ENCODE peak calls at places on chromosomes 4 and X, in nine cellular contexts. Z, J, C, F, K, D, U, R and M are unnamed samples.

GRCh38 chrX:14356401-14356800 is 172.9 kb upstream of the GLRA2 start:
- DNase-seq in Z (no peak), J (no peak), C (no peak), F (no peak), K (no peak), D (no peak), U (no peak), R (no peak), M (no peak)

GRCh38 chr4:41569957-41570356 is 32.0 kb downstream of the LIMCH1 start:
- DNase-seq in Z (no peak), J (no peak), C (no peak), F (peak; percentile 14), K (no peak), D (no peak), U (no peak), R (no peak), M (no peak)

GRCh38 chr4:160026720-160027119 is 923.8 kb downstream of the RAPGEF2 start:
- DNase-seq in Z (no peak), J (no peak), C (no peak), F (no peak), K (no peak), D (no peak), U (peak; percentile 15), R (peak; percentile 66), M (peak; percentile 39)

GRCh38 chrX:130120746-130121504 is 10.6 kb upstream of the ELF4 start:
- DNase-seq in Z (peak; percentile 72), J (peak; percentile 78), C (peak; percentile 77), F (peak; percentile 71), K (peak; percentile 56), D (no peak), U (peak; percentile 89), R (no peak), M (no peak)

GRCh38 chrX:13091111-13091765 is 46.8 kb upstream of the FAM9C start:
- DNase-seq in Z (no peak), J (no peak), C (no peak), F (no peak), K (no peak), D (no peak), U (peak; percentile 36), R (no peak), M (no peak)

GRCh38 chr4:117477925-117478324 is 392.5 kb upstream of the TRAM1L1 start:
- DNase-seq in Z (no peak), J (no peak), C (no peak), F (no peak), K (no peak), D (no peak), U (no peak), R (no peak), M (no peak)

GRCh38 chr4:111537861-111538260 is 607.4 kb upstream of the FAM241A start:
- DNase-seq in Z (no peak), J (no peak), C (no peak), F (no peak), K (no peak), D (no peak), U (peak; percentile 3), R (no peak), M (no peak)

GRCh38 chrX:114924846-114925245 is 92.6 kb downstream of the IL13RA2 start:
- DNase-seq in Z (no peak), J (no peak), C (no peak), F (no peak), K (no peak), D (no peak), U (peak; percentile 76), R (no peak), M (no peak)

GRCh38 chrX:53440631-53441517 is 6.7 kb upstream of the HSD17B10 start:
- DNase-seq in Z (peak; percentile 53), J (peak; percentile 75), C (peak; percentile 63), F (peak; percentile 87), K (no peak), D (peak; percentile 93), U (peak; percentile 66), R (peak; percentile 63), M (no peak)

GRCh38 chr4:95798727-95799126 is 41.2 kb upstream of the PDHA2 start:
- DNase-seq in Z (no peak), J (no peak), C (no peak), F (no peak), K (no peak), D (no peak), U (no peak), R (no peak), M (no peak)

GRCh38 chrX:140090800-140091275 is 125.5 kb upstream of the CXorf66 start:
- DNase-seq in Z (no peak), J (no peak), C (no peak), F (no peak), K (no peak), D (no peak), U (no peak), R (no peak), M (no peak)

GRCh38 chrX:151543706-151544105 is 19.8 kb upstream of the PASD1 start:
- DNase-seq in Z (no peak), J (no peak), C (no peak), F (no peak), K (no peak), D (no peak), U (no peak), R (no peak), M (no peak)

GRCh38 chr4:149765630-149766029 is 50.0 kb downstream of the IQCM start:
- DNase-seq in Z (no peak), J (no peak), C (no peak), F (no peak), K (no peak), D (no peak), U (peak; percentile 18), R (no peak), M (peak; percentile 13)

GRCh38 chr4:40454816-40455215 is 119.7 kb downstream of the CHRNA9 start:
- DNase-seq in Z (no peak), J (no peak), C (no peak), F (no peak), K (no peak), D (no peak), U (no peak), R (no peak), M (no peak)

GRCh38 chr4:68445111-68445510 is 2.2 kb upstream of the TMPRSS11E start:
- DNase-seq in Z (no peak), J (no peak), C (no peak), F (no peak), K (no peak), D (no peak), U (peak; percentile 6), R (no peak), M (no peak)

GRCh38 chr4:183139972-183140570 is 41.0 kb downstream of the WWC2 start:
- DNase-seq in Z (no peak), J (no peak), C (no peak), F (no peak), K (no peak), D (no peak), U (no peak), R (no peak), M (no peak)

GRCh38 chr4:110055014-110055768 is 142.5 kb downstream of the EGF start:
- DNase-seq in Z (no peak), J (no peak), C (no peak), F (no peak), K (no peak), D (no peak), U (no peak), R (no peak), M (peak; percentile 68)

GRCh38 chr4:153185453-153185852 is 18.8 kb upstream of the TRIM2 start:
- DNase-seq in Z (no peak), J (no peak), C (no peak), F (no peak), K (no peak), D (no peak), U (no peak), R (no peak), M (no peak)

DNA sequence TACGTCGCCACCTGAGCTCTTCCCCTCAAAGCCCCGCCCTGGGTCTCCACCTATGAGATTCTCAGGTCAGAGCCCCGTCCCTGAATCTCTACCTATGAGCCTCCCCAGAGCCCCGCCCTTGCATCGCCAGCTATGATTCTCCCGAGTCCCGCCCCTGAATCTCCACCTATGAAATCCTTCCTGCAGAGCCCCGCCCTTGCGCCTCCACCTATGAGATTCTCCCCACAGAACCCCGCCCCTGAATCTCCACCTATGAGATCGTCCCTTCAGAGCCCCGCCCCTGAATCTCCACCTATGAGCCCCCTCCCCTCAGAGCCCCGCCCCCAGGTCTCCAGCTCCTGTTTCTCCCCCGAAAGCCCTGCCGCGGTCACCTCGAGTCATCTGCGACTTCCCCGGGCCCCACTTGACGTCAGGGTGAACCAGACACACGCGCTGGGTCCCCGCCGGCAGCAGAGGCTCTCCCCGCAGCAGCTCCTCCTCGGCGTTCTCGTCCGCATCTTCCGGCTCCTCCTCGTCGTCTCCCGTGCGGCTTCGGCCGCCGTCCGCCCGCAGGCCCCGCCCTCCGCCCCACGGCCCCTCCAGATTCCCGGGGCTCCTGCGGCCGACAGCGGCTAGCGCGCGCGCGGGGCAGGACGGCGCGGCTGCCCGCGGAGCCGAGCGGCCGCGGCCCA is 393 bp downstream of the GTPBP6 start:
- DNase-seq in Z (peak; percentile 99), J (peak; percentile 96), C (peak; percentile 99), F (peak; percentile 98), K (peak; percentile 100), D (peak; percentile 100), U (peak; percentile 99), R (peak; percentile 100), M (peak; percentile 93)
- TF ChIP-seq CTCF in Z (no peak), J (no peak), C (no peak), F (no peak), K (no peak), D (no peak), U (no peak), R (no peak), M (no peak)

GRCh38 chr4:945274-946102 is 13.2 kb downstream of the TMEM175 start:
- DNase-seq in Z (no peak), J (no peak), C (no peak), F (no peak), K (no peak), D (no peak), U (no peak), R (no peak), M (no peak)
- H3K4me3 ChIP-seq in Z (no peak overlapping the region), J (no peak overlapping the region), C (no peak overlapping the region), F (no peak overlapping the region), K (no peak overlapping the region), D (no peak overlapping the region), U (no peak overlapping the region), R (no peak overlapping the region), M (no peak overlapping the region)

DNA sequence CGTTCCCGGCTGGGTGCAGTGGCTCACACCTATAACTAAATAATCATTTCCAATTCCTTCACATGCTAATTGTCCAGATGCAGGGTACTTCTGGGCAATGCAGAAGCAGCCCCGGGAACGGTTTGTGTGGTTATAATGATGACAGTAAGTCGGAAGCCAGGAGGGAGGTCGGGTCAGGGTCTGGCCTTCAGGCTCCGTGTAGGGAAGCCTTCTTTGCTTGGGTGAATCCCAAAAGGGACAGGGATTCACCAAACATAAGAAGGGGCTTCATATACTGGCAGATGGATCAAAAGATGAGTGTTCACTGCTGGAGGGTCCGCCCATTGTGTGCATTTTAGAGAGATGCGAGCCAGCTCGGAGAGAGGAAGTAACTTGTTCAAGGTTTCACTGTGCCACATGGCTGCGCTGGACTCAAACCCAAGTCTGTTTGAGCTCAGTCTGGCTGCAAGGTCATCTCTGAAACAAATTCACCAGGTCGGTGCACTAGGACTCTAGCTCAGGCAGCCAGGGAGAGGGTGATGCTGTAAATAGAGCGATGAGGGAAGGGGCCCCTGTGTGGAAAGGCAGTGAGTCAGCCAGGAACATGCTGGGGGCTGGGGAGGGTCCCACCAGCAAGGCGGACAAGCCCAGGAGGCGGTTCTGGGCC is 4.8 kb upstream of the KIAA0232 start:
- DNase-seq in Z (no peak), J (no peak), C (no peak), F (no peak), K (no peak), D (no peak), U (peak; percentile 15), R (no peak), M (no peak)
- TF ChIP-seq CTCF in Z (no peak), J (no peak), C (no peak), F (no peak), K (no peak), D (no peak), U (no peak), R (no peak), M (no peak)

GRCh38 chrX:28590394-28590793 is 3.1 kb downstream of the IL1RAPL1 start:
- DNase-seq in Z (no peak), J (no peak), C (no peak), F (no peak), K (no peak), D (no peak), U (peak; percentile 48), R (no peak), M (no peak)
- H3K4me3 ChIP-seq in Z (no peak overlapping the region), J (no peak overlapping the region), C (no peak overlapping the region), F (no peak overlapping the region), K (no peak overlapping the region), D (no peak overlapping the region), U (no peak overlapping the region), R (no peak overlapping the region), M (no peak overlapping the region)